ENCODE peak calls at places on chromosomes 4 and X, in eight cellular contexts. One of them, this sample, is unnamed.

GRCh38 chr4:180091710-180092109 is 2151.5 kb upstream of the TENM3 start:
- DNase-seq in fibroblast of lung: no peak
- DNase-seq in neural progenitor cell: no peak
- DNase-seq in CD8-positive, alpha-beta memory T cell: no peak
- DNase-seq in endothelial cell of umbilical vein: no peak
- DNase-seq in tibial nerve: no peak
- DNase-seq in mucosa of descending colon: no peak
- DNase-seq in trophoblast cell: no peak
- DNase-seq in this sample: no peak

GRCh38 chrX:150200820-150201287 is 162.3 kb upstream of the MAMLD1 start:
- DNase-seq in fibroblast of lung: peak; percentile 98
- DNase-seq in neural progenitor cell: no peak
- DNase-seq in CD8-positive, alpha-beta memory T cell: no peak
- DNase-seq in endothelial cell of umbilical vein: peak; percentile 73
- DNase-seq in tibial nerve: peak; percentile 51
- DNase-seq in mucosa of descending colon: no peak
- DNase-seq in trophoblast cell: peak; percentile 81
- DNase-seq in this sample: peak; percentile 75

GRCh38 chr4:11073621-11074051 is 355.1 kb downstream of the HS3ST1 start:
- DNase-seq in fibroblast of lung: peak; percentile 97
- DNase-seq in neural progenitor cell: no peak
- DNase-seq in CD8-positive, alpha-beta memory T cell: no peak
- DNase-seq in endothelial cell of umbilical vein: no peak
- DNase-seq in tibial nerve: peak; percentile 68
- DNase-seq in mucosa of descending colon: no peak
- DNase-seq in trophoblast cell: no peak
- DNase-seq in this sample: peak; percentile 50

GRCh38 chr4:148030486-148030885 is 298.6 kb downstream of the ARHGAP10 start:
- DNase-seq in fibroblast of lung: peak; percentile 41
- DNase-seq in neural progenitor cell: no peak
- DNase-seq in CD8-positive, alpha-beta memory T cell: no peak
- DNase-seq in endothelial cell of umbilical vein: no peak
- DNase-seq in tibial nerve: no peak
- DNase-seq in mucosa of descending colon: no peak
- DNase-seq in trophoblast cell: no peak
- DNase-seq in this sample: no peak

GRCh38 chr4:37803348-37803973 is 23.0 kb upstream of the PGM2 start:
- DNase-seq in fibroblast of lung: peak; percentile 50
- DNase-seq in neural progenitor cell: peak; percentile 27
- DNase-seq in CD8-positive, alpha-beta memory T cell: no peak
- DNase-seq in endothelial cell of umbilical vein: peak; percentile 74
- DNase-seq in tibial nerve: peak; percentile 34
- DNase-seq in mucosa of descending colon: no peak
- DNase-seq in trophoblast cell: no peak
- DNase-seq in this sample: no peak

GRCh38 chrX:48487362-48487785 is 11.4 kb downstream of the FTSJ1 start:
- DNase-seq in fibroblast of lung: peak; percentile 99
- DNase-seq in neural progenitor cell: no peak
- DNase-seq in CD8-positive, alpha-beta memory T cell: no peak
- DNase-seq in endothelial cell of umbilical vein: no peak
- DNase-seq in tibial nerve: no peak
- DNase-seq in mucosa of descending colon: no peak
- DNase-seq in trophoblast cell: peak; percentile 67
- DNase-seq in this sample: no peak

GRCh38 chr4:11428161-11428700 is 463 bp downstream of the HS3ST1 start:
- DNase-seq in fibroblast of lung: no peak
- DNase-seq in neural progenitor cell: peak; percentile 37
- DNase-seq in CD8-positive, alpha-beta memory T cell: no peak
- DNase-seq in endothelial cell of umbilical vein: no peak
- DNase-seq in tibial nerve: no peak
- DNase-seq in mucosa of descending colon: no peak
- DNase-seq in trophoblast cell: no peak
- DNase-seq in this sample: no peak

GRCh38 chrX:154327026-154327820 is 31.6 kb downstream of the TKTL1 start:
- DNase-seq in fibroblast of lung: peak; percentile 51
- DNase-seq in neural progenitor cell: no peak
- DNase-seq in CD8-positive, alpha-beta memory T cell: no peak
- DNase-seq in endothelial cell of umbilical vein: no peak
- DNase-seq in tibial nerve: no peak
- DNase-seq in mucosa of descending colon: peak; percentile 51
- DNase-seq in trophoblast cell: no peak
- DNase-seq in this sample: no peak

GRCh38 chrX:107374116-107374515 is 75.3 kb upstream of the FRMPD3 start:
- DNase-seq in fibroblast of lung: no peak
- DNase-seq in neural progenitor cell: peak; percentile 48
- DNase-seq in CD8-positive, alpha-beta memory T cell: no peak
- DNase-seq in endothelial cell of umbilical vein: no peak
- DNase-seq in tibial nerve: no peak
- DNase-seq in mucosa of descending colon: no peak
- DNase-seq in trophoblast cell: no peak
- DNase-seq in this sample: no peak

GRCh38 chrX:112513154-112513553 is 166.6 kb downstream of the LHFPL1 start:
- DNase-seq in fibroblast of lung: peak; percentile 47
- DNase-seq in neural progenitor cell: no peak
- DNase-seq in CD8-positive, alpha-beta memory T cell: no peak
- DNase-seq in endothelial cell of umbilical vein: no peak
- DNase-seq in tibial nerve: no peak
- DNase-seq in mucosa of descending colon: no peak
- DNase-seq in trophoblast cell: peak; percentile 72
- DNase-seq in this sample: no peak

GRCh38 chr4:123046096-123046495 is 123.7 kb upstream of the NUDT6 start:
- DNase-seq in fibroblast of lung: no peak
- DNase-seq in neural progenitor cell: no peak
- DNase-seq in CD8-positive, alpha-beta memory T cell: no peak
- DNase-seq in endothelial cell of umbilical vein: no peak
- DNase-seq in tibial nerve: no peak
- DNase-seq in mucosa of descending colon: no peak
- DNase-seq in trophoblast cell: no peak
- DNase-seq in this sample: no peak
- H3K4me1 ChIP-seq in fibroblast of lung: no peaks in the 10 kb centered on the region
- H3K4me1 ChIP-seq in neural progenitor cell: no peaks in the 10 kb centered on the region
- H3K4me1 ChIP-seq in CD8-positive, alpha-beta memory T cell: no peaks in the 10 kb centered on the region
- H3K4me1 ChIP-seq in endothelial cell of umbilical vein: no peaks in the 10 kb centered on the region
- H3K4me1 ChIP-seq in tibial nerve: no peaks in the 10 kb centered on the region
- H3K4me1 ChIP-seq in mucosa of descending colon: no peaks in the 10 kb centered on the region
- H3K4me1 ChIP-seq in trophoblast cell: no peaks in the 10 kb centered on the region
- H3K4me1 ChIP-seq in this sample: no peaks in the 10 kb centered on the region

GRCh38 chr4:144592264-144592663 is 53.7 kb upstream of the HHIP start:
- DNase-seq in fibroblast of lung: no peak
- DNase-seq in neural progenitor cell: no peak
- DNase-seq in CD8-positive, alpha-beta memory T cell: no peak
- DNase-seq in endothelial cell of umbilical vein: peak; percentile 67
- DNase-seq in tibial nerve: no peak
- DNase-seq in mucosa of descending colon: no peak
- DNase-seq in trophoblast cell: no peak
- DNase-seq in this sample: no peak

GRCh38 chr4:144589512-144589911 is 56.4 kb upstream of the HHIP start:
- DNase-seq in fibroblast of lung: no peak
- DNase-seq in neural progenitor cell: no peak
- DNase-seq in CD8-positive, alpha-beta memory T cell: no peak
- DNase-seq in endothelial cell of umbilical vein: no peak
- DNase-seq in tibial nerve: no peak
- DNase-seq in mucosa of descending colon: no peak
- DNase-seq in trophoblast cell: no peak
- DNase-seq in this sample: no peak

GRCh38 chr4:144594471-144594986 is 51.4 kb upstream of the HHIP start:
- DNase-seq in fibroblast of lung: no peak
- DNase-seq in neural progenitor cell: no peak
- DNase-seq in CD8-positive, alpha-beta memory T cell: no peak
- DNase-seq in endothelial cell of umbilical vein: peak; percentile 42
- DNase-seq in tibial nerve: no peak
- DNase-seq in mucosa of descending colon: no peak
- DNase-seq in trophoblast cell: no peak
- DNase-seq in this sample: no peak

GRCh38 chr4:144591401-144591800 is 54.6 kb upstream of the HHIP start:
- DNase-seq in fibroblast of lung: peak; percentile 83
- DNase-seq in neural progenitor cell: no peak
- DNase-seq in CD8-positive, alpha-beta memory T cell: no peak
- DNase-seq in endothelial cell of umbilical vein: peak; percentile 86
- DNase-seq in tibial nerve: no peak
- DNase-seq in mucosa of descending colon: peak; percentile 47
- DNase-seq in trophoblast cell: no peak
- DNase-seq in this sample: no peak

GRCh38 chr4:144590020-144590419 is 55.9 kb upstream of the HHIP start:
- DNase-seq in fibroblast of lung: no peak
- DNase-seq in neural progenitor cell: no peak
- DNase-seq in CD8-positive, alpha-beta memory T cell: no peak
- DNase-seq in endothelial cell of umbilical vein: no peak
- DNase-seq in tibial nerve: no peak
- DNase-seq in mucosa of descending colon: no peak
- DNase-seq in trophoblast cell: no peak
- DNase-seq in this sample: no peak
- H3K4me1 ChIP-seq in fibroblast of lung: peaks cover 2% of the 10 kb centered on the region
- H3K4me1 ChIP-seq in neural progenitor cell: no peaks in the 10 kb centered on the region
- H3K4me1 ChIP-seq in CD8-positive, alpha-beta memory T cell: no peaks in the 10 kb centered on the region
- H3K4me1 ChIP-seq in endothelial cell of umbilical vein: peaks cover 40% of the 10 kb centered on the region
- H3K4me1 ChIP-seq in tibial nerve: no peaks in the 10 kb centered on the region
- H3K4me1 ChIP-seq in mucosa of descending colon: peaks cover 5% of the 10 kb centered on the region
- H3K4me1 ChIP-seq in trophoblast cell: no peaks in the 10 kb centered on the region
- H3K4me1 ChIP-seq in this sample: no peaks in the 10 kb centered on the region

DNA sequence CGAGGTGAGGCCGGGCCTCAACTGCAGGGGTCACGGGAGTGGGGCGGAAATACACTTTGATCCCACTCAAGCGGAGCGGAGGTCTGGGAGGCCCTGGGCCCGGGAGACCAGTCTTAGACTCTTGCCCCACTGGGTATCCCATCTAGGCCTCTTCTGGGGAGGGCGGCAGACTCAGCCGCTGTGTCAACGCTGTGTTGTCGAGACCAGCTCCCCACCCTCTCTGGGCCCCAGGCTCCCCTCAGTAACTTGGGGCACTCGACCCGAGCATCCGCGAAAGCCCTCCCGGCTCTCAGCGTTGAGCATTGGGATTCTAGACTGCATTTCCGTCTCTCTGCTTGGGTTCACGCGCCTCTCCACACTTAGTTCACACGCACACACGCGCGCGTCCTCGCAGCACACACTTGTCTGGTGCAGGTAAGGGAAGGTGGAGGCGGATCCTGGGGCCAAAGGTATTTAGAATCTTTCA is 1.7 kb downstream of the NKX3-2 start:
- DNase-seq in fibroblast of lung: no peak
- DNase-seq in neural progenitor cell: no peak
- DNase-seq in CD8-positive, alpha-beta memory T cell: no peak
- DNase-seq in endothelial cell of umbilical vein: no peak
- DNase-seq in tibial nerve: no peak
- DNase-seq in mucosa of descending colon: no peak
- DNase-seq in trophoblast cell: no peak
- DNase-seq in this sample: no peak
- H3K4me1 ChIP-seq in fibroblast of lung: no peaks in the 10 kb centered on the region
- H3K4me1 ChIP-seq in neural progenitor cell: no peaks in the 10 kb centered on the region
- H3K4me1 ChIP-seq in CD8-positive, alpha-beta memory T cell: peaks cover 32% of the 10 kb centered on the region
- H3K4me1 ChIP-seq in endothelial cell of umbilical vein: peaks cover 4% of the 10 kb centered on the region
- H3K4me1 ChIP-seq in tibial nerve: peaks cover 82% of the 10 kb centered on the region
- H3K4me1 ChIP-seq in mucosa of descending colon: peaks cover 22% of the 10 kb centered on the region
- H3K4me1 ChIP-seq in trophoblast cell: peaks cover 23% of the 10 kb centered on the region
- H3K4me1 ChIP-seq in this sample: peaks cover 6% of the 10 kb centered on the region

GRCh38 chr4:110869862-110870577 is 247.1 kb upstream of the PITX2 start:
- DNase-seq in fibroblast of lung: no peak
- DNase-seq in neural progenitor cell: no peak
- DNase-seq in CD8-positive, alpha-beta memory T cell: no peak
- DNase-seq in endothelial cell of umbilical vein: peak; percentile 5
- DNase-seq in tibial nerve: no peak
- DNase-seq in mucosa of descending colon: no peak
- DNase-seq in trophoblast cell: no peak
- DNase-seq in this sample: no peak
- H3K4me1 ChIP-seq in fibroblast of lung: peaks cover 9% of the 10 kb centered on the region
- H3K4me1 ChIP-seq in neural progenitor cell: no peaks in the 10 kb centered on the region
- H3K4me1 ChIP-seq in CD8-positive, alpha-beta memory T cell: no peaks in the 10 kb centered on the region
- H3K4me1 ChIP-seq in endothelial cell of umbilical vein: peaks cover 3% of the 10 kb centered on the region
- H3K4me1 ChIP-seq in tibial nerve: peaks cover 35% of the 10 kb centered on the region
- H3K4me1 ChIP-seq in mucosa of descending colon: no peaks in the 10 kb centered on the region
- H3K4me1 ChIP-seq in trophoblast cell: no peaks in the 10 kb centered on the region
- H3K4me1 ChIP-seq in this sample: peaks cover 18% of the 10 kb centered on the region

GRCh38 chr4:89110541-89110985 is 770 bp upstream of the TIGD2 start:
- DNase-seq in fibroblast of lung: no peak
- DNase-seq in neural progenitor cell: no peak
- DNase-seq in CD8-positive, alpha-beta memory T cell: no peak
- DNase-seq in endothelial cell of umbilical vein: no peak
- DNase-seq in tibial nerve: no peak
- DNase-seq in mucosa of descending colon: no peak
- DNase-seq in trophoblast cell: peak; percentile 11
- DNase-seq in this sample: peak; percentile 17
- H3K4me1 ChIP-seq in fibroblast of lung: peaks cover 2% of the 10 kb centered on the region
- H3K4me1 ChIP-seq in neural progenitor cell: peaks cover 9% of the 10 kb centered on the region
- H3K4me1 ChIP-seq in CD8-positive, alpha-beta memory T cell: peaks cover 15% of the 10 kb centered on the region
- H3K4me1 ChIP-seq in endothelial cell of umbilical vein: peaks cover 13% of the 10 kb centered on the region
- H3K4me1 ChIP-seq in tibial nerve: peaks cover 19% of the 10 kb centered on the region
- H3K4me1 ChIP-seq in mucosa of descending colon: peaks cover 7% of the 10 kb centered on the region
- H3K4me1 ChIP-seq in trophoblast cell: peaks cover 9% of the 10 kb centered on the region
- H3K4me1 ChIP-seq in this sample: peaks cover 15% of the 10 kb centered on the region

GRCh38 chr4:94416335-94416734 is 35.4 kb upstream of the PDLIM5 start:
- DNase-seq in fibroblast of lung: no peak
- DNase-seq in neural progenitor cell: no peak
- DNase-seq in CD8-positive, alpha-beta memory T cell: no peak
- DNase-seq in endothelial cell of umbilical vein: no peak
- DNase-seq in tibial nerve: no peak
- DNase-seq in mucosa of descending colon: no peak
- DNase-seq in trophoblast cell: no peak
- DNase-seq in this sample: no peak
- H3K4me1 ChIP-seq in fibroblast of lung: peaks cover 3% of the 10 kb centered on the region
- H3K4me1 ChIP-seq in neural progenitor cell: peaks cover 9% of the 10 kb centered on the region
- H3K4me1 ChIP-seq in CD8-positive, alpha-beta memory T cell: no peaks in the 10 kb centered on the region
- H3K4me1 ChIP-seq in endothelial cell of umbilical vein: peaks cover 29% of the 10 kb centered on the region
- H3K4me1 ChIP-seq in tibial nerve: peaks cover 21% of the 10 kb centered on the region
- H3K4me1 ChIP-seq in mucosa of descending colon: peaks cover 5% of the 10 kb centered on the region
- H3K4me1 ChIP-seq in trophoblast cell: no peaks in the 10 kb centered on the region
- H3K4me1 ChIP-seq in this sample: peaks cover 43% of the 10 kb centered on the region

DNA sequence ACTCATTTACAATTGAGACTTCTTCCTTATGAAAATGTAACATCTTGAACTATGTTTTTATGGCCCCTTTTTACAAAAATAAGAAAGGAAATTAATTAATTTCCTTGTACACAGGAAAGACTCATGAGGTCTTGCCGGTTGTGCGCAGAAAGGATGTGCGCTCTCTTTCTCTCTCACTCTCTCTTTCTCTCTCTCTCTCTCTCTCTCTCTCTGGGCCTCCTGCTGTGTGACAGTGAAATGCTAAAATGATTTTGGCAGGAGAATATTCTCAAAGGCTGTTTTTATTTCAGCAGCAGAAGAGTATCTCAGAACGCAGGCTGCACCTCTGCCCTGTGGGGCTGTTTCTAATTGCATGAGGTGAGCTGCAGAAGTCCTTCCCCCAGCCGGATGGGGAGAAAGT is 349.0 kb downstream of the MID1IP1 start:
- DNase-seq in fibroblast of lung: no peak
- DNase-seq in neural progenitor cell: no peak
- DNase-seq in CD8-positive, alpha-beta memory T cell: no peak
- DNase-seq in endothelial cell of umbilical vein: no peak
- DNase-seq in tibial nerve: no peak
- DNase-seq in mucosa of descending colon: no peak
- DNase-seq in trophoblast cell: no peak
- DNase-seq in this sample: no peak
- H3K4me1 ChIP-seq in fibroblast of lung: no peaks in the 10 kb centered on the region
- H3K4me1 ChIP-seq in neural progenitor cell: no peaks in the 10 kb centered on the region
- H3K4me1 ChIP-seq in CD8-positive, alpha-beta memory T cell: no peaks in the 10 kb centered on the region
- H3K4me1 ChIP-seq in endothelial cell of umbilical vein: no peaks in the 10 kb centered on the region
- H3K4me1 ChIP-seq in tibial nerve: peaks cover 5% of the 10 kb centered on the region
- H3K4me1 ChIP-seq in mucosa of descending colon: no peaks in the 10 kb centered on the region
- H3K4me1 ChIP-seq in trophoblast cell: no peaks in the 10 kb centered on the region
- H3K4me1 ChIP-seq in this sample: no peaks in the 10 kb centered on the region

DNA sequence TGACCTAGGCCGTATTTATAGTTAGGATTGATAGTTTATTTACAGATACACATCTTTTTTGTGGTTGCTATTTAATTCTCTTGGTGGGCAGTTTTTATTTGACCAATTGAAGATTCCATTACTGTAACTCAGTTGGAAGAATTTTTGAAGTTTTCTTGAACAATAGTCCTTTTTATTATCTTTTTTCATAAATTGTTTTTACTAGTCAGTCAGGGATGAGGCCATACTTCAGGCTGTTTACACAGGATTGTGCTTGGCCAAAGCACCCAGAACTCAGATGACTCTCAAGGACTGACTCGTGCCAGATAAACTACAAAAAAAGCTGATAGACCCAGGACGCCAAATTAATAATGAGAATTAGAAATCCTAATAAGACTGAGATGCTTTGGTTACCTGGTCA is 7.0 kb downstream of the HERC3 start:
- DNase-seq in fibroblast of lung: peak; percentile 75
- DNase-seq in neural progenitor cell: no peak
- DNase-seq in CD8-positive, alpha-beta memory T cell: no peak
- DNase-seq in endothelial cell of umbilical vein: peak; percentile 71
- DNase-seq in tibial nerve: no peak
- DNase-seq in mucosa of descending colon: no peak
- DNase-seq in trophoblast cell: no peak
- DNase-seq in this sample: no peak
- H3K4me1 ChIP-seq in fibroblast of lung: no peaks in the 10 kb centered on the region
- H3K4me1 ChIP-seq in neural progenitor cell: peaks cover 28% of the 10 kb centered on the region
- H3K4me1 ChIP-seq in CD8-positive, alpha-beta memory T cell: peaks cover 58% of the 10 kb centered on the region
- H3K4me1 ChIP-seq in endothelial cell of umbilical vein: peaks cover 32% of the 10 kb centered on the region
- H3K4me1 ChIP-seq in tibial nerve: peaks cover 53% of the 10 kb centered on the region
- H3K4me1 ChIP-seq in mucosa of descending colon: no peaks in the 10 kb centered on the region
- H3K4me1 ChIP-seq in trophoblast cell: no peaks in the 10 kb centered on the region
- H3K4me1 ChIP-seq in this sample: peaks cover 42% of the 10 kb centered on the region